ENCODE peak calls at places on chromosome 22, in six cellular contexts. One of them, this sample, is unnamed.

GRCh38 chr22:17774928-17775675 is 833 bp upstream of the BID start:
- DNase-seq in tibial nerve: no peak
- DNase-seq in stimulated activated CD4-positive, alpha-beta T cell treated with anti-CD3 and anti-CD28 coated beads, Interleukin-12 subunit alpha, Interleukin-12 subunit beta, amount 100 ng/mL, for 24 hours: no peak
- DNase-seq in A549: no peak
- DNase-seq in GM04504: no peak
- DNase-seq in activated CD8-positive, alpha-beta T cell treated with anti-CD3 and anti-CD28 coated beads for 36 hours: peak; percentile 59
- DNase-seq in this sample: peak; percentile 47

GRCh38 chr22:25070870-25071465 is 118.5 kb downstream of the KIAA1671 start:
- DNase-seq in tibial nerve: no peak
- DNase-seq in stimulated activated CD4-positive, alpha-beta T cell treated with anti-CD3 and anti-CD28 coated beads, Interleukin-12 subunit alpha, Interleukin-12 subunit beta, amount 100 ng/mL, for 24 hours: no peak
- DNase-seq in A549: no peak
- DNase-seq in GM04504: no peak
- DNase-seq in activated CD8-positive, alpha-beta T cell treated with anti-CD3 and anti-CD28 coated beads for 36 hours: peak; percentile 38
- DNase-seq in this sample: no peak

GRCh38 chr22:25068701-25069100 is 116.2 kb downstream of the KIAA1671 start:
- DNase-seq in tibial nerve: no peak
- DNase-seq in stimulated activated CD4-positive, alpha-beta T cell treated with anti-CD3 and anti-CD28 coated beads, Interleukin-12 subunit alpha, Interleukin-12 subunit beta, amount 100 ng/mL, for 24 hours: no peak
- DNase-seq in A549: no peak
- DNase-seq in GM04504: no peak
- DNase-seq in activated CD8-positive, alpha-beta T cell treated with anti-CD3 and anti-CD28 coated beads for 36 hours: peak; percentile 84
- DNase-seq in this sample: peak; percentile 31

GRCh38 chr22:30301995-30302809 is 12.9 kb upstream of the CASTOR1 start:
- DNase-seq in tibial nerve: no peak
- DNase-seq in stimulated activated CD4-positive, alpha-beta T cell treated with anti-CD3 and anti-CD28 coated beads, Interleukin-12 subunit alpha, Interleukin-12 subunit beta, amount 100 ng/mL, for 24 hours: no peak
- DNase-seq in A549: no peak
- DNase-seq in GM04504: no peak
- DNase-seq in activated CD8-positive, alpha-beta T cell treated with anti-CD3 and anti-CD28 coated beads for 36 hours: no peak
- DNase-seq in this sample: no peak

GRCh38 chr22:48299124-48299523 is 1528.5 kb downstream of the BRD1 start:
- DNase-seq in tibial nerve: no peak
- DNase-seq in stimulated activated CD4-positive, alpha-beta T cell treated with anti-CD3 and anti-CD28 coated beads, Interleukin-12 subunit alpha, Interleukin-12 subunit beta, amount 100 ng/mL, for 24 hours: no peak
- DNase-seq in A549: no peak
- DNase-seq in GM04504: no peak
- DNase-seq in activated CD8-positive, alpha-beta T cell treated with anti-CD3 and anti-CD28 coated beads for 36 hours: no peak
- DNase-seq in this sample: no peak

GRCh38 chr22:26751217-26751616 is 93.8 kb downstream of the MIAT start:
- DNase-seq in tibial nerve: no peak
- DNase-seq in stimulated activated CD4-positive, alpha-beta T cell treated with anti-CD3 and anti-CD28 coated beads, Interleukin-12 subunit alpha, Interleukin-12 subunit beta, amount 100 ng/mL, for 24 hours: no peak
- DNase-seq in A549: peak; percentile 87
- DNase-seq in GM04504: no peak
- DNase-seq in activated CD8-positive, alpha-beta T cell treated with anti-CD3 and anti-CD28 coated beads for 36 hours: no peak
- DNase-seq in this sample: no peak

GRCh38 chr22:39574779-39575551 is 4.4 kb downstream of the CACNA1I start:
- DNase-seq in tibial nerve: no peak
- DNase-seq in stimulated activated CD4-positive, alpha-beta T cell treated with anti-CD3 and anti-CD28 coated beads, Interleukin-12 subunit alpha, Interleukin-12 subunit beta, amount 100 ng/mL, for 24 hours: no peak
- DNase-seq in A549: peak; percentile 54
- DNase-seq in GM04504: peak; percentile 53
- DNase-seq in activated CD8-positive, alpha-beta T cell treated with anti-CD3 and anti-CD28 coated beads for 36 hours: no peak
- DNase-seq in this sample: no peak

GRCh38 chr22:23684051-23684450 is 6.8 kb upstream of the RGL4 start:
- DNase-seq in tibial nerve: peak; percentile 7
- DNase-seq in stimulated activated CD4-positive, alpha-beta T cell treated with anti-CD3 and anti-CD28 coated beads, Interleukin-12 subunit alpha, Interleukin-12 subunit beta, amount 100 ng/mL, for 24 hours: no peak
- DNase-seq in A549: no peak
- DNase-seq in GM04504: no peak
- DNase-seq in activated CD8-positive, alpha-beta T cell treated with anti-CD3 and anti-CD28 coated beads for 36 hours: no peak
- DNase-seq in this sample: no peak

GRCh38 chr22:20899827-20900423 is 17.3 kb upstream of the CRKL start:
- DNase-seq in tibial nerve: no peak
- DNase-seq in stimulated activated CD4-positive, alpha-beta T cell treated with anti-CD3 and anti-CD28 coated beads, Interleukin-12 subunit alpha, Interleukin-12 subunit beta, amount 100 ng/mL, for 24 hours: no peak
- DNase-seq in A549: no peak
- DNase-seq in GM04504: no peak
- DNase-seq in activated CD8-positive, alpha-beta T cell treated with anti-CD3 and anti-CD28 coated beads for 36 hours: no peak
- DNase-seq in this sample: no peak

GRCh38 chr22:50542416-50542927 is 3.2 kb upstream of the KLHDC7B start:
- DNase-seq in tibial nerve: no peak
- DNase-seq in stimulated activated CD4-positive, alpha-beta T cell treated with anti-CD3 and anti-CD28 coated beads, Interleukin-12 subunit alpha, Interleukin-12 subunit beta, amount 100 ng/mL, for 24 hours: no peak
- DNase-seq in A549: no peak
- DNase-seq in GM04504: no peak
- DNase-seq in activated CD8-positive, alpha-beta T cell treated with anti-CD3 and anti-CD28 coated beads for 36 hours: peak; percentile 53
- DNase-seq in this sample: no peak

GRCh38 chr22:32309585-32310251 is 47.9 kb upstream of the RFPL3 start:
- DNase-seq in tibial nerve: no peak
- DNase-seq in stimulated activated CD4-positive, alpha-beta T cell treated with anti-CD3 and anti-CD28 coated beads, Interleukin-12 subunit alpha, Interleukin-12 subunit beta, amount 100 ng/mL, for 24 hours: no peak
- DNase-seq in A549: no peak
- DNase-seq in GM04504: no peak
- DNase-seq in activated CD8-positive, alpha-beta T cell treated with anti-CD3 and anti-CD28 coated beads for 36 hours: no peak
- DNase-seq in this sample: no peak

GRCh38 chr22:40720538-40721256 is 41.4 kb downstream of the MCHR1 start:
- DNase-seq in tibial nerve: no peak
- DNase-seq in stimulated activated CD4-positive, alpha-beta T cell treated with anti-CD3 and anti-CD28 coated beads, Interleukin-12 subunit alpha, Interleukin-12 subunit beta, amount 100 ng/mL, for 24 hours: no peak
- DNase-seq in A549: peak; percentile 21
- DNase-seq in GM04504: no peak
- DNase-seq in activated CD8-positive, alpha-beta T cell treated with anti-CD3 and anti-CD28 coated beads for 36 hours: no peak
- DNase-seq in this sample: no peak

GRCh38 chr22:32713737-32714457 is 87.6 kb upstream of the TIMP3 start:
- DNase-seq in tibial nerve: no peak
- DNase-seq in stimulated activated CD4-positive, alpha-beta T cell treated with anti-CD3 and anti-CD28 coated beads, Interleukin-12 subunit alpha, Interleukin-12 subunit beta, amount 100 ng/mL, for 24 hours: no peak
- DNase-seq in A549: no peak
- DNase-seq in GM04504: no peak
- DNase-seq in activated CD8-positive, alpha-beta T cell treated with anti-CD3 and anti-CD28 coated beads for 36 hours: no peak
- DNase-seq in this sample: no peak

GRCh38 chr22:41288245-41288946 is 2.4 kb upstream of the RANGAP1 start:
- DNase-seq in tibial nerve: no peak
- DNase-seq in stimulated activated CD4-positive, alpha-beta T cell treated with anti-CD3 and anti-CD28 coated beads, Interleukin-12 subunit alpha, Interleukin-12 subunit beta, amount 100 ng/mL, for 24 hours: no peak
- DNase-seq in A549: peak; percentile 79
- DNase-seq in GM04504: no peak
- DNase-seq in activated CD8-positive, alpha-beta T cell treated with anti-CD3 and anti-CD28 coated beads for 36 hours: no peak
- DNase-seq in this sample: no peak

GRCh38 chr22:42369250-42370041 is 62.8 kb downstream of the NFAM1 start:
- DNase-seq in tibial nerve: peak; percentile 75
- DNase-seq in stimulated activated CD4-positive, alpha-beta T cell treated with anti-CD3 and anti-CD28 coated beads, Interleukin-12 subunit alpha, Interleukin-12 subunit beta, amount 100 ng/mL, for 24 hours: peak; percentile 67
- DNase-seq in A549: peak; percentile 84
- DNase-seq in GM04504: peak; percentile 78
- DNase-seq in activated CD8-positive, alpha-beta T cell treated with anti-CD3 and anti-CD28 coated beads for 36 hours: peak; percentile 90
- DNase-seq in this sample: peak; percentile 82

GRCh38 chr22:45503071-45503815 is 560 bp downstream of the FBLN1 start:
- DNase-seq in tibial nerve: no peak
- DNase-seq in stimulated activated CD4-positive, alpha-beta T cell treated with anti-CD3 and anti-CD28 coated beads, Interleukin-12 subunit alpha, Interleukin-12 subunit beta, amount 100 ng/mL, for 24 hours: no peak
- DNase-seq in A549: no peak
- DNase-seq in GM04504: no peak
- DNase-seq in activated CD8-positive, alpha-beta T cell treated with anti-CD3 and anti-CD28 coated beads for 36 hours: no peak
- DNase-seq in this sample: no peak

GRCh38 chr22:46914481-46914880 is 152.0 kb downstream of the TBC1D22A start:
- DNase-seq in tibial nerve: no peak
- DNase-seq in stimulated activated CD4-positive, alpha-beta T cell treated with anti-CD3 and anti-CD28 coated beads, Interleukin-12 subunit alpha, Interleukin-12 subunit beta, amount 100 ng/mL, for 24 hours: no peak
- DNase-seq in A549: no peak
- DNase-seq in GM04504: no peak
- DNase-seq in activated CD8-positive, alpha-beta T cell treated with anti-CD3 and anti-CD28 coated beads for 36 hours: no peak
- DNase-seq in this sample: no peak

GRCh38 chr22:36736701-36737320 is 33.3 kb upstream of the CACNG2 start:
- DNase-seq in tibial nerve: no peak
- DNase-seq in stimulated activated CD4-positive, alpha-beta T cell treated with anti-CD3 and anti-CD28 coated beads, Interleukin-12 subunit alpha, Interleukin-12 subunit beta, amount 100 ng/mL, for 24 hours: no peak
- DNase-seq in A549: no peak
- DNase-seq in GM04504: no peak
- DNase-seq in activated CD8-positive, alpha-beta T cell treated with anti-CD3 and anti-CD28 coated beads for 36 hours: no peak
- DNase-seq in this sample: no peak

GRCh38 chr22:25759825-25760231 is 17.8 kb downstream of the MYO18B start:
- DNase-seq in tibial nerve: no peak
- DNase-seq in stimulated activated CD4-positive, alpha-beta T cell treated with anti-CD3 and anti-CD28 coated beads, Interleukin-12 subunit alpha, Interleukin-12 subunit beta, amount 100 ng/mL, for 24 hours: no peak
- DNase-seq in A549: peak; percentile 84
- DNase-seq in GM04504: peak; percentile 74
- DNase-seq in activated CD8-positive, alpha-beta T cell treated with anti-CD3 and anti-CD28 coated beads for 36 hours: no peak
- DNase-seq in this sample: no peak

GRCh38 chr22:45891471-45891995 is 85.4 kb downstream of the WNT7B start:
- DNase-seq in tibial nerve: no peak
- DNase-seq in stimulated activated CD4-positive, alpha-beta T cell treated with anti-CD3 and anti-CD28 coated beads, Interleukin-12 subunit alpha, Interleukin-12 subunit beta, amount 100 ng/mL, for 24 hours: no peak
- DNase-seq in A549: no peak
- DNase-seq in GM04504: no peak
- DNase-seq in activated CD8-positive, alpha-beta T cell treated with anti-CD3 and anti-CD28 coated beads for 36 hours: no peak
- DNase-seq in this sample: no peak

GRCh38 chr22:31137721-31138120 is 2.6 kb downstream of the PLA2G3 start:
- DNase-seq in tibial nerve: no peak
- DNase-seq in stimulated activated CD4-positive, alpha-beta T cell treated with anti-CD3 and anti-CD28 coated beads, Interleukin-12 subunit alpha, Interleukin-12 subunit beta, amount 100 ng/mL, for 24 hours: no peak
- DNase-seq in A549: no peak
- DNase-seq in GM04504: no peak
- DNase-seq in activated CD8-positive, alpha-beta T cell treated with anti-CD3 and anti-CD28 coated beads for 36 hours: no peak
- DNase-seq in this sample: no peak

GRCh38 chr22:39684702-39685281 is 114.2 kb downstream of the CACNA1I start:
- DNase-seq in tibial nerve: no peak
- DNase-seq in stimulated activated CD4-positive, alpha-beta T cell treated with anti-CD3 and anti-CD28 coated beads, Interleukin-12 subunit alpha, Interleukin-12 subunit beta, amount 100 ng/mL, for 24 hours: no peak
- DNase-seq in A549: no peak
- DNase-seq in GM04504: no peak
- DNase-seq in activated CD8-positive, alpha-beta T cell treated with anti-CD3 and anti-CD28 coated beads for 36 hours: no peak
- DNase-seq in this sample: no peak

GRCh38 chr22:49903322-49904039 is 14.8 kb downstream of the ALG12 start:
- DNase-seq in tibial nerve: no peak
- DNase-seq in stimulated activated CD4-positive, alpha-beta T cell treated with anti-CD3 and anti-CD28 coated beads, Interleukin-12 subunit alpha, Interleukin-12 subunit beta, amount 100 ng/mL, for 24 hours: no peak
- DNase-seq in A549: no peak
- DNase-seq in GM04504: no peak
- DNase-seq in activated CD8-positive, alpha-beta T cell treated with anti-CD3 and anti-CD28 coated beads for 36 hours: no peak
- DNase-seq in this sample: no peak

GRCh38 chr22:38871360-38872171 is 450 bp downstream of the CBX6 start:
- DNase-seq in tibial nerve: no peak
- DNase-seq in stimulated activated CD4-positive, alpha-beta T cell treated with anti-CD3 and anti-CD28 coated beads, Interleukin-12 subunit alpha, Interleukin-12 subunit beta, amount 100 ng/mL, for 24 hours: no peak
- DNase-seq in A549: peak; percentile 19
- DNase-seq in GM04504: no peak
- DNase-seq in activated CD8-positive, alpha-beta T cell treated with anti-CD3 and anti-CD28 coated beads for 36 hours: peak; percentile 44
- DNase-seq in this sample: peak; percentile 18

GRCh38 chr22:30636226-30637077 is 871 bp downstream of the SLC35E4 start:
- DNase-seq in tibial nerve: no peak
- DNase-seq in stimulated activated CD4-positive, alpha-beta T cell treated with anti-CD3 and anti-CD28 coated beads, Interleukin-12 subunit alpha, Interleukin-12 subunit beta, amount 100 ng/mL, for 24 hours: no peak
- DNase-seq in A549: peak; percentile 15
- DNase-seq in GM04504: no peak
- DNase-seq in activated CD8-positive, alpha-beta T cell treated with anti-CD3 and anti-CD28 coated beads for 36 hours: peak; percentile 31
- DNase-seq in this sample: peak; percentile 5

GRCh38 chr22:42967933-42968332 is 47.0 kb downstream of the PACSIN2 start:
- DNase-seq in tibial nerve: no peak
- DNase-seq in stimulated activated CD4-positive, alpha-beta T cell treated with anti-CD3 and anti-CD28 coated beads, Interleukin-12 subunit alpha, Interleukin-12 subunit beta, amount 100 ng/mL, for 24 hours: no peak
- DNase-seq in A549: no peak
- DNase-seq in GM04504: no peak
- DNase-seq in activated CD8-positive, alpha-beta T cell treated with anti-CD3 and anti-CD28 coated beads for 36 hours: no peak
- DNase-seq in this sample: no peak

GRCh38 chr22:25775501-25775900 is 33.5 kb downstream of the MYO18B start:
- DNase-seq in tibial nerve: no peak
- DNase-seq in stimulated activated CD4-positive, alpha-beta T cell treated with anti-CD3 and anti-CD28 coated beads, Interleukin-12 subunit alpha, Interleukin-12 subunit beta, amount 100 ng/mL, for 24 hours: no peak
- DNase-seq in A549: no peak
- DNase-seq in GM04504: no peak
- DNase-seq in activated CD8-positive, alpha-beta T cell treated with anti-CD3 and anti-CD28 coated beads for 36 hours: no peak
- DNase-seq in this sample: no peak

GRCh38 chr22:36610056-36610455 is 81.1 kb upstream of the EIF3D start:
- DNase-seq in tibial nerve: no peak
- DNase-seq in stimulated activated CD4-positive, alpha-beta T cell treated with anti-CD3 and anti-CD28 coated beads, Interleukin-12 subunit alpha, Interleukin-12 subunit beta, amount 100 ng/mL, for 24 hours: no peak
- DNase-seq in A549: no peak
- DNase-seq in GM04504: no peak
- DNase-seq in activated CD8-positive, alpha-beta T cell treated with anti-CD3 and anti-CD28 coated beads for 36 hours: no peak
- DNase-seq in this sample: no peak

GRCh38 chr22:33539902-33540751 is 380.1 kb downstream of the LARGE1 start:
- DNase-seq in tibial nerve: peak; percentile 59
- DNase-seq in stimulated activated CD4-positive, alpha-beta T cell treated with anti-CD3 and anti-CD28 coated beads, Interleukin-12 subunit alpha, Interleukin-12 subunit beta, amount 100 ng/mL, for 24 hours: no peak
- DNase-seq in A549: peak; percentile 98
- DNase-seq in GM04504: no peak
- DNase-seq in activated CD8-positive, alpha-beta T cell treated with anti-CD3 and anti-CD28 coated beads for 36 hours: no peak
- DNase-seq in this sample: no peak

GRCh38 chr22:43411040-43411919 is 534 bp upstream of the MPPED1 start:
- DNase-seq in tibial nerve: no peak
- DNase-seq in stimulated activated CD4-positive, alpha-beta T cell treated with anti-CD3 and anti-CD28 coated beads, Interleukin-12 subunit alpha, Interleukin-12 subunit beta, amount 100 ng/mL, for 24 hours: no peak
- DNase-seq in A549: no peak
- DNase-seq in GM04504: no peak
- DNase-seq in activated CD8-positive, alpha-beta T cell treated with anti-CD3 and anti-CD28 coated beads for 36 hours: no peak
- DNase-seq in this sample: no peak

GRCh38 chr22:46617250-46618103 is 2.7 kb upstream of the GRAMD4 start:
- DNase-seq in tibial nerve: no peak
- DNase-seq in stimulated activated CD4-positive, alpha-beta T cell treated with anti-CD3 and anti-CD28 coated beads, Interleukin-12 subunit alpha, Interleukin-12 subunit beta, amount 100 ng/mL, for 24 hours: no peak
- DNase-seq in A549: no peak
- DNase-seq in GM04504: no peak
- DNase-seq in activated CD8-positive, alpha-beta T cell treated with anti-CD3 and anti-CD28 coated beads for 36 hours: no peak
- DNase-seq in this sample: no peak

GRCh38 chr22:19291218-19291579 is 320 bp downstream of the CLTCL1 start:
- DNase-seq in tibial nerve: no peak
- DNase-seq in stimulated activated CD4-positive, alpha-beta T cell treated with anti-CD3 and anti-CD28 coated beads, Interleukin-12 subunit alpha, Interleukin-12 subunit beta, amount 100 ng/mL, for 24 hours: no peak
- DNase-seq in A549: no peak
- DNase-seq in GM04504: no peak
- DNase-seq in activated CD8-positive, alpha-beta T cell treated with anti-CD3 and anti-CD28 coated beads for 36 hours: peak; percentile 20
- DNase-seq in this sample: peak; percentile 19

GRCh38 chr22:26416256-26416655 is 12.8 kb upstream of the ASPHD2 start:
- DNase-seq in tibial nerve: no peak
- DNase-seq in stimulated activated CD4-positive, alpha-beta T cell treated with anti-CD3 and anti-CD28 coated beads, Interleukin-12 subunit alpha, Interleukin-12 subunit beta, amount 100 ng/mL, for 24 hours: no peak
- DNase-seq in A549: no peak
- DNase-seq in GM04504: no peak
- DNase-seq in activated CD8-positive, alpha-beta T cell treated with anti-CD3 and anti-CD28 coated beads for 36 hours: no peak
- DNase-seq in this sample: no peak